ENCODE peak calls at places on chromosome 16, in ten cellular contexts. O is GM12878, R is progenitor cell of endocrine pancreas, I is A673, Z is left ventricle myocardium inferior, J is sigmoid colon, Y is upper lobe of right lung, K is psoas muscle, Q is A549, U is cardiac fibroblast. F is an unnamed sample.
A peak's percentile ranks its signal among the peaks of the same experiment; 100 is the strongest.

GRCh38 chr16:54099627-54100026 is 187.0 kb downstream of the IRX3 start:
- DNase-seq in O (no peak), R (no peak), I (no peak), Z (no peak), J (no peak), Y (no peak), K (no peak), Q (no peak), U (no peak), F (no peak)

GRCh38 chr16:17658881-17659280 is 188.1 kb upstream of the XYLT1 start:
- DNase-seq in O (no peak), R (no peak), I (no peak), Z (no peak), J (no peak), Y (no peak), K (no peak), Q (no peak), U (no peak), F (no peak)

GRCh38 chr16:70805787-70806186 is 4.8 kb upstream of the VAC14 start:
- DNase-seq in O (no peak), R (no peak), I (peak; percentile 14), Z (no peak), J (no peak), Y (no peak), K (no peak), Q (no peak), U (peak; percentile 93), F (peak; percentile 83)

GRCh38 chr16:64983983-64984382 is 137.9 kb downstream of the CDH11 start:
- DNase-seq in O (no peak), R (no peak), I (peak; percentile 83), Z (no peak), J (no peak), Y (no peak), K (no peak), Q (no peak), U (peak; percentile 93), F (peak; percentile 67)

GRCh38 chr16:2955779-2956565 is 8.1 kb upstream of the KREMEN2 start:
- DNase-seq in O (no peak), R (no peak), I (no peak), Z (no peak), J (no peak), Y (no peak), K (no peak), Q (no peak), U (no peak), F (no peak)

GRCh38 chr16:72876981-72877373 is 171.0 kb downstream of the ZFHX3 start:
- DNase-seq in O (no peak), R (no peak), I (no peak), Z (no peak), J (no peak), Y (no peak), K (no peak), Q (no peak), U (peak; percentile 62), F (no peak)

GRCh38 chr16:54282202-54282922 is 4.2 kb downstream of the IRX3 start:
- DNase-seq in O (no peak), R (peak; percentile 54), I (peak; percentile 60), Z (peak; percentile 64), J (no peak), Y (peak; percentile 88), K (peak; percentile 44), Q (peak; percentile 77), U (no peak), F (no peak)

GRCh38 chr16:88886915-88887521 is 20.6 kb upstream of the PABPN1L start:
- DNase-seq in O (no peak), R (no peak), I (no peak), Z (peak; percentile 93), J (peak; percentile 96), Y (peak; percentile 76), K (peak; percentile 78), Q (no peak), U (peak; percentile 48), F (no peak)

GRCh38 chr16:65070831-65071230 is 51.0 kb downstream of the CDH11 start:
- DNase-seq in O (no peak), R (no peak), I (peak; percentile 81), Z (peak; percentile 58), J (peak; percentile 80), Y (no peak), K (peak; percentile 69), Q (peak; percentile 49), U (peak; percentile 99), F (peak; percentile 96)

GRCh38 chr16:80804061-80804450 is 342 bp downstream of the CDYL2 start:
- DNase-seq in O (no peak), R (no peak), I (peak; percentile 47), Z (peak; percentile 43), J (no peak), Y (peak; percentile 85), K (peak; percentile 45), Q (no peak), U (peak; percentile 66), F (peak; percentile 66)

GRCh38 chr16:3235856-3236669 is 1.1 kb upstream of the ZNF200 start:
- DNase-seq in O (no peak), R (no peak), I (peak; percentile 31), Z (peak; percentile 25), J (peak; percentile 70), Y (peak; percentile 84), K (peak; percentile 55), Q (no peak), U (no peak), F (no peak)

DNA sequence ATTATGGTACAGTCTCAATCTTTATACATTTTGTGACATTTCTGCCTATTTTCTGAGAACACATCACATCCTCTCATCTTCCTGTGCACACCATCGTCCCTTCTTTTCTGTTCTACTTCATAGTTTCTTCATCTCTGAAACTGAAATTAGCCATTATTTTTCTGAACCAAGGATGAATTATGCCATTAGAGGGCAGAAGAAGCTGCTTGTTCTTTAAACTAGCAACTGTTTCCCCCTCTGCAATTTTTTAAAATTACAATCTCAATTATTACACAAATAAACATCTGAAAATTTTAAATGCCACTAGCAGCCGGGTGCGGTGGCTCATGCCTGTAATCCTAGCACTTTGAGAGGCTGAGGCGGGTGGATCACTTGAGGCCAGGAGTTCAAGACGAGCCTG is 41.3 kb downstream of the RBBP6 start:
- DNase-seq in O (no peak), R (no peak), I (peak; percentile 18), Z (no peak), J (no peak), Y (no peak), K (no peak), Q (peak; percentile 33), U (peak; percentile 67), F (peak; percentile 50)
- TF ChIP-seq CTCF in O (peak; percentile 29), R (peak; percentile 15), I (peak; percentile 50), Z (peak; percentile 53), J (no peak), Y (peak; percentile 32), K (peak; percentile 28), Q (peak; percentile 61), U (peak; percentile 55), F (peak; percentile 72)

GRCh38 chr16:85563515-85564276 is 49.4 kb upstream of the GSE1 start:
- DNase-seq in O (no peak), R (no peak), I (no peak), Z (peak; percentile 73), J (peak; percentile 85), Y (peak; percentile 91), K (peak; percentile 76), Q (no peak), U (peak; percentile 55), F (no peak)
- TF ChIP-seq CTCF in O (no peak), R (no peak), I (no peak), Z (peak; percentile 38), J (no peak), Y (peak; percentile 36), K (no peak), Q (peak; percentile 11), U (peak; percentile 4), F (no peak)

GRCh38 chr16:87664792-87665191 is 62.5 kb downstream of the JPH3 start:
- DNase-seq in O (no peak), R (no peak), I (no peak), Z (no peak), J (no peak), Y (no peak), K (no peak), Q (no peak), U (no peak), F (no peak)

GRCh38 chr16:87658564-87659225 is 56.4 kb downstream of the JPH3 start:
- DNase-seq in O (no peak), R (no peak), I (no peak), Z (no peak), J (no peak), Y (no peak), K (no peak), Q (no peak), U (no peak), F (no peak)

GRCh38 chr16:87662254-87663204 is 60.2 kb downstream of the JPH3 start:
- DNase-seq in O (no peak), R (no peak), I (no peak), Z (no peak), J (no peak), Y (no peak), K (no peak), Q (no peak), U (no peak), F (no peak)

GRCh38 chr16:87665193-87665592 is 62.9 kb downstream of the JPH3 start:
- DNase-seq in O (no peak), R (no peak), I (no peak), Z (no peak), J (no peak), Y (no peak), K (no peak), Q (no peak), U (no peak), F (no peak)

DNA sequence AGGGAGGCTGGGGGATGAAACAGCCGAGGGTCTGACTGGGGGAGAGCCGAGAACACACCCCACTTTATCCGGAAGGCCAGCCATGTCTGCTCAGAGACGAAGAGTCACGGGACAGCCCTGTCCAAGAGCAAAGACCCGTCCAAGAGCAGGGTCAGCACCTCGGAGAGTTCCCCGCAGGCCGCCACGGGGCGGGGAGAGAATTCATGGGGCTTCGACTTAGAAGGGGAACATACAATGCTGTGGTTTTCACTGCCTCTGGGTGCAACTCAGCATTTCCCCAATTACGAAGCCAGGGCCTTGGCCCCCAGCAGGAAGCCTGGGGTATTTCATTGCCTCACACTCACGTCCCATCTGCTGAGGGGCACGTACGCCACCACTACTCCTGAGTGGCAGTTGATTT is 59.3 kb downstream of the JPH3 start:
- DNase-seq in O (no peak), R (peak; percentile 71), I (peak; percentile 21), Z (no peak), J (no peak), Y (no peak), K (peak; percentile 35), Q (peak; percentile 43), U (peak; percentile 49), F (peak; percentile 12)
- TF ChIP-seq CTCF in O (no peak), R (no peak), I (no peak), Z (no peak), J (no peak), Y (no peak), K (no peak), Q (no peak), U (no peak), F (no peak)

DNA sequence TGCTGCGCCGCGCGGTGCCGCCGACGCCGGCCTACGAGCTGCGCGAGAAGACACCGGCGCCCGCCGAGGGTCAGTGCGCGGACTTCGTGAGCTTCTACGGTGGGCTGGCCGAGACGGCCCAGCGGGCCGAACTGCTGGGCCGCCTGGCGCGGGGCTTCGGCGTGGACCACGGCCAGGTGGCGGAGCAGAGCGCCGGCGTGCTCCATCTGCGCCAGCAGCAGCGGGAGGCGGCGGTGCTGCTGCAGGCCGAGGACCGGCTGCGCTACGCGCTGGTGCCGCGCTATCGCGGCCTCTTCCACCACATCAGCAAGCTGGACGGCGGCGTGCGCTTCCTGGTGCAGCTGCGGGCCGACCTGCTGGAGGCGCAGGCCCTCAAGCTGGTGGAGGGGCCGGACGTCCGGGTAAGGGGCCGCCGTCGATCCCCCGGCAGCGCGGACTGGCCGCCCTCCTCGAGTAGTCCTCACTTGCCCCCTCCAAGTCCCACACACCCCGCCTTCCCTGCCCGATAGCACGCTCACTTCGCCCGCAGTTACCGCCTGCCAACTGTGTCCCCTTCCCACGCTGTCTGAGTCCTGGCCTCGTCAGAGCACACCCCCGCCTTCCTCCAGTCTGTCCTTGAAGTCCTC is 470 bp downstream of the MLYCD start:
- DNase-seq in O (no peak), R (peak; percentile 26), I (peak; percentile 24), Z (peak; percentile 49), J (peak; percentile 77), Y (peak; percentile 80), K (peak; percentile 57), Q (peak; percentile 31), U (peak; percentile 59), F (peak; percentile 41)
- TF ChIP-seq CTCF in O (no peak), R (peak; percentile 22), I (no peak), Z (no peak), J (no peak), Y (no peak), K (no peak), Q (no peak), U (no peak), F (peak; percentile 32)